ENCODE peak calls at places on chromosomes 6 and 20, in nine cellular contexts. L is stimulated activated CD4-positive, alpha-beta T cell treated with anti-CD3 and anti-CD28 coated beads, Interleukin-2, amount 100 ng/mL, for 48 hours; H is activated T-helper 9 cell treated with anti-CD3 and anti-CD28 coated beads, Interleukin-2, amount 50 U/mL, for 16 hours; U is astrocyte of the spinal cord; D is central memory CD4-positive, alpha-beta T cell; P is stromal cell of bone marrow; O is sciatic nerve; S is AG09309; R is SW 1271. J is an unnamed sample.

GRCh38 chr6:81204741-81205140 is 547.7 kb downstream of the TENT5A start:
- DNase-seq in L (no peak), H (no peak), U (peak; percentile 62), D (no peak), P (peak; percentile 19), O (no peak), S (peak; percentile 17), R (no peak), J (peak; percentile 27)

GRCh38 chr6:159056432-159056831 is 11.6 kb upstream of the TAGAP start:
- DNase-seq in L (no peak), H (no peak), U (no peak), D (no peak), P (no peak), O (no peak), S (no peak), R (no peak), J (no peak)

GRCh38 chr6:121441477-121441876 is 6.0 kb downstream of the GJA1 start:
- DNase-seq in L (no peak), H (no peak), U (no peak), D (no peak), P (no peak), O (no peak), S (no peak), R (no peak), J (no peak)

GRCh38 chr6:148972481-148972880 is 225.7 kb downstream of the UST start:
- DNase-seq in L (peak; percentile 6), H (peak; percentile 21), U (peak; percentile 47), D (peak; percentile 17), P (no peak), O (peak; percentile 66), S (no peak), R (no peak), J (peak; percentile 46)

GRCh38 chr20:45592574-45593189 is 13.6 kb upstream of the WFDC8 start:
- DNase-seq in L (peak; percentile 10), H (no peak), U (peak; percentile 9), D (peak; percentile 1), P (peak; percentile 13), O (no peak), S (no peak), R (peak; percentile 71), J (peak; percentile 83)

GRCh38 chr6:46501136-46502089 is 10.2 kb upstream of the RCAN2 start:
- DNase-seq in L (no peak), H (no peak), U (no peak), D (no peak), P (peak; percentile 22), O (no peak), S (peak; percentile 2), R (no peak), J (no peak)

GRCh38 chr6:168269455-168270243 is 49.9 kb downstream of the DACT2 start:
- DNase-seq in L (no peak), H (no peak), U (no peak), D (no peak), P (no peak), O (no peak), S (no peak), R (no peak), J (no peak)

GRCh38 chr20:1373036-1373435 is 19.8 kb downstream of the FKBP1A start:
- DNase-seq in L (no peak), H (no peak), U (no peak), D (no peak), P (no peak), O (no peak), S (no peak), R (no peak), J (no peak)

GRCh38 chr6:84788689-84789088 is 24.3 kb upstream of the TBX18 start:
- DNase-seq in L (no peak), H (no peak), U (no peak), D (no peak), P (no peak), O (no peak), S (no peak), R (no peak), J (no peak)

GRCh38 chr6:152233547-152234320 is 403.4 kb downstream of the SYNE1 start:
- DNase-seq in L (no peak), H (no peak), U (no peak), D (peak; percentile 38), P (no peak), O (no peak), S (no peak), R (no peak), J (no peak)

GRCh38 chr6:71476872-71477271 is 188.3 kb downstream of the OGFRL1 start:
- DNase-seq in L (no peak), H (no peak), U (no peak), D (no peak), P (no peak), O (no peak), S (no peak), R (no peak), J (no peak)

GRCh38 chr6:105322499-105323231 is 80.2 kb downstream of the PREP start:
- DNase-seq in L (no peak), H (no peak), U (no peak), D (no peak), P (no peak), O (no peak), S (no peak), R (no peak), J (no peak)

GRCh38 chr6:13538084-13538483 is 36.3 kb upstream of the SIRT5 start:
- DNase-seq in L (no peak), H (no peak), U (peak; percentile 60), D (no peak), P (peak; percentile 34), O (no peak), S (peak; percentile 17), R (peak; percentile 48), J (peak; percentile 26)

GRCh38 chr6:20826378-20826777 is 292.1 kb downstream of the CDKAL1 start:
- DNase-seq in L (no peak), H (no peak), U (peak; percentile 54), D (no peak), P (peak; percentile 50), O (no peak), S (peak; percentile 21), R (no peak), J (no peak)

GRCh38 chr6:142850653-142851434 is 94.1 kb downstream of the HIVEP2 start:
- DNase-seq in L (no peak), H (peak; percentile 34), U (peak; percentile 54), D (no peak), P (no peak), O (no peak), S (no peak), R (peak; percentile 34), J (no peak)

GRCh38 chr6:114342826-114343781 is at the start of gene HS3ST5:
- DNase-seq in L (no peak), H (no peak), U (no peak), D (no peak), P (no peak), O (peak; percentile 60), S (no peak), R (peak; percentile 54), J (peak; percentile 6)

GRCh38 chr6:131825946-131826345 is 18.1 kb downstream of the ENPP1 start:
- DNase-seq in L (no peak), H (no peak), U (no peak), D (no peak), P (no peak), O (no peak), S (no peak), R (no peak), J (no peak)

GRCh38 chr6:136524339-136524935 is 25.8 kb downstream of the MAP7 start:
- DNase-seq in L (no peak), H (no peak), U (no peak), D (no peak), P (no peak), O (no peak), S (no peak), R (no peak), J (no peak)

GRCh38 chr6:37665309-37665708 is 32.4 kb downstream of the MDGA1 start:
- DNase-seq in L (no peak), H (no peak), U (no peak), D (no peak), P (no peak), O (no peak), S (no peak), R (no peak), J (no peak)

GRCh38 chr6:44609051-44609612 is 221.6 kb downstream of the CDC5L start:
- DNase-seq in L (no peak), H (no peak), U (no peak), D (no peak), P (no peak), O (no peak), S (no peak), R (no peak), J (no peak)

GRCh38 chr6:31847276-31847978 is 15.2 kb downstream of the NEU1 start:
- DNase-seq in L (no peak), H (no peak), U (no peak), D (no peak), P (no peak), O (no peak), S (no peak), R (no peak), J (no peak)

GRCh38 chr20:44117296-44118184 is 69.4 kb downstream of the JPH2 start:
- DNase-seq in L (no peak), H (no peak), U (no peak), D (no peak), P (no peak), O (no peak), S (no peak), R (no peak), J (no peak)

GRCh38 chr6:56073315-56073714 is 174.1 kb downstream of the COL21A1 start:
- DNase-seq in L (no peak), H (no peak), U (peak; percentile 70), D (no peak), P (peak; percentile 81), O (no peak), S (no peak), R (no peak), J (no peak)

J was measured in HCT116.